ENCODE peak calls at places on chromosomes 6 and 20, in eight cellular contexts. P is upper lobe of right lung, Y is adrenal gland, B is body of pancreas, Q is cardiac muscle cell, R is breast epithelium, Z is psoas muscle, A is PC-3. U is an unnamed sample.

GRCh38 chr6:78947529-78947928 is 80.2 kb downstream of the IRAK1BP1 start:
- DNase-seq in P (no peak), Y (no peak), B (no peak), Q (no peak), R (no peak), Z (no peak), A (peak), U (no peak)

GRCh38 chr20:59331721-59332329 is 31.4 kb downstream of the EDN3 start:
- DNase-seq in P (no peak), Y (no peak), B (no peak), Q (peak), R (no peak), Z (no peak), A (no peak), U (no peak)

GRCh38 chr6:161257778-161258457 is 15.9 kb downstream of the AGPAT4 start:
- DNase-seq in P (no peak), Y (no peak), B (no peak), Q (no peak), R (no peak), Z (no peak), A (peak), U (no peak)

GRCh38 chr20:51276331-51276730 is 253.4 kb upstream of the KCNG1 start:
- DNase-seq in P (no peak), Y (no peak), B (no peak), Q (no peak), R (no peak), Z (no peak), A (no peak), U (no peak)

GRCh38 chr20:22460231-22460630 is 124.1 kb downstream of the FOXA2 start:
- DNase-seq in P (no peak), Y (no peak), B (no peak), Q (no peak), R (no peak), Z (no peak), A (no peak), U (peak)

GRCh38 chr20:1820137-1821074 is 74.8 kb upstream of the SIRPA start:
- DNase-seq in P (no peak), Y (peak), B (no peak), Q (no peak), R (no peak), Z (no peak), A (peak), U (no peak)

GRCh38 chr20:44457016-44457415 is 18.7 kb upstream of the TTPAL start:
- DNase-seq in P (no peak), Y (no peak), B (no peak), Q (no peak), R (no peak), Z (no peak), A (no peak), U (no peak)

GRCh38 chr6:17984822-17985660 is 2.4 kb downstream of the KIF13A start:
- DNase-seq in P (no peak), Y (no peak), B (no peak), Q (peak), R (no peak), Z (no peak), A (peak), U (no peak)

GRCh38 chr6:13466304-13467215 is 20.8 kb downstream of the GFOD1 start:
- DNase-seq in P (no peak), Y (no peak), B (no peak), Q (no peak), R (no peak), Z (no peak), A (no peak), U (no peak)

GRCh38 chr6:23535071-23535470 is 590.9 kb upstream of the NRSN1 start:
- DNase-seq in P (no peak), Y (no peak), B (no peak), Q (no peak), R (no peak), Z (no peak), A (no peak), U (no peak)

GRCh38 chr6:25960689-25961088 is 1.9 kb upstream of the TRIM38 start:
- DNase-seq in P (no peak), Y (no peak), B (no peak), Q (no peak), R (no peak), Z (no peak), A (no peak), U (no peak)

GRCh38 chr6:85672050-85672449 is 29.4 kb upstream of the SYNCRIP start:
- DNase-seq in P (no peak), Y (no peak), B (no peak), Q (no peak), R (no peak), Z (no peak), A (no peak), U (no peak)

GRCh38 chr6:72954736-72955135 is 270.6 kb downstream of the KHDC1L start:
- DNase-seq in P (no peak), Y (no peak), B (no peak), Q (peak), R (no peak), Z (no peak), A (no peak), U (no peak)

GRCh38 chr20:5031206-5031557 is 29.9 kb upstream of the SLC23A2 start:
- DNase-seq in P (no peak), Y (no peak), B (no peak), Q (no peak), R (no peak), Z (no peak), A (no peak), U (peak)

GRCh38 chr6:142058216-142058925 is 74.4 kb upstream of the GJE1 start:
- DNase-seq in P (no peak), Y (no peak), B (no peak), Q (no peak), R (no peak), Z (no peak), A (no peak), U (no peak)

GRCh38 chr6:81621816-81622395 is 130.6 kb downstream of the TENT5A start:
- DNase-seq in P (no peak), Y (no peak), B (no peak), Q (no peak), R (no peak), Z (no peak), A (no peak), U (no peak)

GRCh38 chr6:144857086-144857485 is 572.0 kb downstream of the UTRN start:
- DNase-seq in P (no peak), Y (no peak), B (no peak), Q (no peak), R (no peak), Z (no peak), A (no peak), U (no peak)

GRCh38 chr6:35165630-35166071 is 24.5 kb upstream of the TCP11 start:
- DNase-seq in P (no peak), Y (no peak), B (no peak), Q (no peak), R (no peak), Z (no peak), A (peak), U (peak)

GRCh38 chr6:51163843-51164529 is 345.3 kb downstream of the TFAP2B start:
- DNase-seq in P (no peak), Y (no peak), B (no peak), Q (no peak), R (no peak), Z (no peak), A (peak), U (no peak)

GRCh38 chr6:24836116-24836515 is 37.4 kb upstream of the ARMH2 start:
- DNase-seq in P (no peak), Y (no peak), B (no peak), Q (no peak), R (no peak), Z (no peak), A (no peak), U (no peak)

GRCh38 chr6:133768656-133769295 is 120.1 kb upstream of the TCF21 start:
- DNase-seq in P (no peak), Y (peak), B (no peak), Q (peak), R (no peak), Z (no peak), A (peak), U (peak)

GRCh38 chr6:42694586-42694985 is 27.8 kb downstream of the PRPH2 start:
- DNase-seq in P (no peak), Y (no peak), B (no peak), Q (no peak), R (no peak), Z (no peak), A (no peak), U (peak)

GRCh38 chr6:126383203-126383602 is 43.3 kb downstream of the CENPW start:
- DNase-seq in P (no peak), Y (no peak), B (no peak), Q (no peak), R (no peak), Z (no peak), A (no peak), U (no peak)
- TF ChIP-seq CTCF in P (no peak), Y (no peak), B (no peak), Q (no peak), R (no peak), Z (no peak), A (no peak), U (no peak)

GRCh38 chr20:11255860-11256259 is 582.1 kb upstream of the JAG1 start:
- DNase-seq in P (no peak), Y (no peak), B (no peak), Q (no peak), R (no peak), Z (no peak), A (no peak), U (no peak)
- H3K27ac ChIP-seq in P (no peak), Y (no peak), B (no peak), Q (no peak), R (no peak), Z (no peak), A (no peak), U (no peak)

DNA sequence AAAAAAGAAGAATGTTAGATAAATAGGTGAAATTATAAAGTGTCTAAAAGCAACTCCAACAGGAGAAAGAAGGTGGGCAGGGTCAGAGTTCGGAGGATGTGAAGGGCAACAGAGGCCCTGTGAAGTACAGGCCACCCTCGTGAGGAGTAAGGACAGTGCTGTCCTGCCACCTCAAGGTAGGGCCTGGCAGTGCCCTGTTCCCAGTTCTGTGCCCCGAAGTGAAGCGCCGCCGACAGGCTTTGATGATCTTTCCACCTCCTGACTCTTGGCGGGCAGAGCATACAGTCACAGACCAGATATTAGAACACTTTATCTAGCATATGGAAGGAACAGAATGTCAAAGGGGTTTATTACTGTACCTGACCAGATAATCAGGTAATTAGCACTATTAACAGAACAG is 75.8 kb downstream of the GJA10 start:
- DNase-seq in P (no peak), Y (no peak), B (no peak), Q (no peak), R (no peak), Z (no peak), A (peak), U (no peak)
- TF ChIP-seq CTCF in P (no peak), Y (no peak), B (no peak), Q (no peak), R (no peak), Z (no peak), A (no peak), U (peak)

DNA sequence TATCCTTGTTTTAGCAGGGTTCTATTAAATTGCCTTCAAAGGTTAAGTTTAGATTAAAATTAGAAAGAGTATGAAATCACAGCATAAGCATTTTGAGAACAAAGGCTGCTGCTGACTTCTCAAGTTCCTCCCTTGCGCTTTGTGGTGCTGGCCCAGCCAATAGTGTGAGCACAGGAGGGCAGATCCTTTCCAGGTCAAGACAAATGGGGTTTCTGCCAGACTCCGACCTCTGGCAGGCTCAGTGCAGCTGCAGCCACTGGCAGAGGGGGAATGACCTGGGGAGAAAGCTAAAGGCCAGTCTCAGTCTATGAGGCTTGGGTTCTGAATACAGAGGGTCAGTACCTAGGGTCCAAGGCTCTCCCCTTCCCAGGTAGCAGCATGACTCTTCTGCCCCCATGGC is 27.0 kb downstream of the CLIC5 start:
- DNase-seq in P (no peak), Y (no peak), B (no peak), Q (peak), R (no peak), Z (peak), A (no peak), U (no peak)
- H3K27ac ChIP-seq in P (no peak), Y (no peak), B (no peak), Q (peak), R (no peak), Z (peak), A (no peak), U (no peak)

GRCh38 chr20:63440366-63440955 is 32.0 kb downstream of the KCNQ2 start:
- DNase-seq in P (no peak), Y (no peak), B (no peak), Q (no peak), R (no peak), Z (no peak), A (no peak), U (no peak)

GRCh38 chr20:63443606-63444395 is 28.7 kb downstream of the KCNQ2 start:
- DNase-seq in P (no peak), Y (no peak), B (no peak), Q (no peak), R (no peak), Z (no peak), A (no peak), U (no peak)

GRCh38 chr20:63439866-63440265 is 32.6 kb downstream of the KCNQ2 start:
- DNase-seq in P (no peak), Y (no peak), B (no peak), Q (no peak), R (no peak), Z (no peak), A (no peak), U (no peak)

GRCh38 chr20:63441136-63441776 is 31.2 kb downstream of the KCNQ2 start:
- DNase-seq in P (no peak), Y (no peak), B (no peak), Q (no peak), R (no peak), Z (no peak), A (no peak), U (no peak)

GRCh38 chr20:63441777-63442493 is 30.5 kb downstream of the KCNQ2 start:
- DNase-seq in P (no peak), Y (peak), B (peak), Q (peak), R (no peak), Z (peak), A (peak), U (peak)
- TF ChIP-seq CTCF in P (peak), Y (peak), B (peak), Q (peak), R (no peak), Z (peak), A (peak), U (peak)

U was measured in foreskin keratinocyte.